ENCODE peak calls at places on chromosomes 11 and 22, in ten cellular contexts. F is coronary artery, A is frontal cortex, B is fibroblast of gingiva, M is left ventricle myocardium inferior, R is mucosa of gallbladder, O is NCI-H2029 treated with DMSO at 0.1 percent for 48 hours, V is T-helper 1 cell, I is kidney, U is renal cortical epithelial cell. S is an unnamed sample.

GRCh38 chr11:93017821-93018690 is 48.6 kb downstream of the MTNR1B start:
- DNase-seq in I (no peak), B (no peak), A (no peak), U (no peak), F (no peak), O (no peak), R (peak), M (no peak), V (no peak), S (no peak)

GRCh38 chr22:24155597-24156145 is 25.6 kb upstream of the SUSD2 start:
- DNase-seq in A (peak), R (peak), F (peak), I (peak), B (peak), O (no peak), V (peak), M (peak), U (peak), S (peak)

GRCh38 chr11:87368876-87369480 is 331.2 kb downstream of the TMEM135 start:
- DNase-seq in A (no peak), R (no peak), U (no peak), B (no peak), I (no peak), M (no peak), O (no peak), F (no peak), V (no peak), S (no peak)

GRCh38 chr22:50250555-50251471 is at the start of gene HDAC10:
- DNase-seq in B (peak), A (peak), M (peak), V (peak), U (peak), R (peak), I (peak), F (no peak), O (no peak), S (peak)

GRCh38 chr11:61125310-61125684 is 23.0 kb downstream of the CD5 start:
- DNase-seq in R (no peak), O (no peak), U (no peak), A (no peak), B (no peak), M (no peak), F (no peak), I (peak), V (no peak), S (no peak)

GRCh38 chr11:35553831-35554230 is 28.4 kb upstream of the PAMR1 start:
- DNase-seq in O (no peak), A (no peak), I (no peak), V (no peak), R (no peak), M (no peak), U (no peak), B (peak), F (no peak), S (no peak)

GRCh38 chr11:45930031-45930794 is 7.8 kb downstream of the LARGE2 start:
- DNase-seq in U (no peak), M (peak), A (no peak), O (peak), R (peak), I (peak), V (peak), F (peak), B (no peak), S (no peak)

GRCh38 chr22:49099089-49099488 is 728.6 kb downstream of the BRD1 start:
- DNase-seq in R (no peak), V (no peak), M (no peak), B (no peak), U (no peak), A (no peak), F (no peak), I (peak), O (no peak), S (no peak)

GRCh38 chr11:81070948-81071347 is 1630.1 kb upstream of the TENM4 start:
- DNase-seq in I (no peak), F (no peak), R (no peak), M (no peak), V (no peak), U (peak), A (no peak), O (no peak), B (no peak), S (no peak)

GRCh38 chr22:47065756-47066615 is 303.5 kb downstream of the TBC1D22A start:
- DNase-seq in A (no peak), O (no peak), F (no peak), I (no peak), V (no peak), R (no peak), U (no peak), B (no peak), M (peak), S (peak)

GRCh38 chr11:10233581-10233980 is 60.4 kb downstream of the SBF2 start:
- DNase-seq in B (peak), V (no peak), I (no peak), M (no peak), O (no peak), R (no peak), F (no peak), A (no peak), U (peak), S (no peak)

GRCh38 chr11:87097582-87097981 is 59.8 kb downstream of the TMEM135 start:
- DNase-seq in M (no peak), V (peak), A (no peak), R (peak), F (no peak), O (peak), B (peak), I (no peak), U (peak), S (no peak)

GRCh38 chr11:12287374-12288211 is 89.8 kb upstream of the PARVA start:
- DNase-seq in U (peak), V (no peak), B (peak), M (no peak), R (no peak), F (peak), I (peak), A (no peak), O (no peak), S (peak)

GRCh38 chr11:72586591-72587090 is 87.6 kb downstream of the PDE2A start:
- DNase-seq in M (no peak), R (no peak), F (no peak), A (no peak), I (peak), B (no peak), O (no peak), U (no peak), V (no peak), S (no peak)

GRCh38 chr11:11569936-11570491 is 51.8 kb downstream of the GALNT18 start:
- DNase-seq in A (no peak), U (no peak), B (no peak), F (peak), I (peak), M (peak), V (no peak), O (peak), R (peak), S (peak)

GRCh38 chr11:114416441-114416928 is 16.0 kb downstream of the RBM7 start:
- DNase-seq in B (no peak), I (no peak), R (no peak), O (no peak), F (no peak), V (no peak), A (no peak), U (peak), M (no peak), S (no peak)

GRCh38 chr22:42078469-42079318 is 806 bp upstream of the SMDT1 start:
- DNase-seq in A (peak), R (no peak), M (no peak), U (no peak), V (no peak), F (no peak), B (no peak), I (peak), O (no peak), S (no peak)

GRCh38 chr11:10909141-10909883 is 51.5 kb upstream of the ZBED5 start:
- DNase-seq in R (no peak), V (no peak), B (no peak), M (no peak), A (no peak), I (no peak), U (no peak), F (no peak), O (no peak), S (no peak)

GRCh38 chr11:64415286-64415685 is 56.3 kb downstream of the RPS6KA4 start:
- DNase-seq in B (no peak), R (no peak), O (no peak), M (no peak), U (no peak), I (peak), V (no peak), A (no peak), F (no peak), S (no peak)

GRCh38 chr11:112612283-112612849 is 348.9 kb upstream of the NCAM1 start:
- DNase-seq in A (no peak), R (no peak), I (no peak), U (no peak), B (no peak), V (no peak), F (no peak), O (peak), M (no peak), S (no peak)

GRCh38 chr11:45457649-45458048 is 171.5 kb upstream of the SYT13 start:
- DNase-seq in R (no peak), M (no peak), I (no peak), O (no peak), B (peak), A (no peak), U (no peak), F (no peak), V (no peak), S (no peak)

GRCh38 chr11:2792376-2793250 is 92.8 kb upstream of the KCNQ1OT1 start:
- DNase-seq in I (peak), R (no peak), F (peak), B (no peak), A (no peak), U (no peak), O (no peak), M (peak), V (no peak), S (peak)

GRCh38 chr11:11899401-11899800 is 57.6 kb downstream of the USP47 start:
- DNase-seq in V (no peak), O (no peak), A (no peak), F (no peak), M (no peak), R (no peak), I (no peak), B (no peak), U (no peak), S (no peak)

GRCh38 chr11:107567739-107568335 is 2.3 kb upstream of the ALKBH8 start:
- DNase-seq in U (no peak), I (no peak), V (no peak), B (no peak), M (no peak), A (no peak), F (no peak), O (no peak), R (no peak), S (no peak)

GRCh38 chr11:2451916-2452694 is 7.3 kb downstream of the KCNQ1 start:
- DNase-seq in V (no peak), R (no peak), I (no peak), U (no peak), M (no peak), A (no peak), O (no peak), F (no peak), B (no peak), S (peak)

GRCh38 chr11:65334696-65335295 is 1.1 kb downstream of the DPF2 start:
- DNase-seq in R (no peak), M (no peak), O (no peak), V (no peak), A (no peak), U (peak), I (no peak), B (no peak), F (no peak), S (no peak)

GRCh38 chr11:2406476-2406875 is 5.9 kb downstream of the TSSC4 start:
- DNase-seq in A (no peak), V (no peak), O (no peak), B (no peak), F (no peak), M (no peak), U (no peak), I (no peak), R (no peak), S (no peak)

GRCh38 chr11:6646040-6646439 is 9.6 kb downstream of the DCHS1 start:
- DNase-seq in M (peak), O (no peak), B (peak), U (no peak), V (no peak), R (no peak), F (peak), I (peak), A (no peak), S (peak)

GRCh38 chr11:70230151-70230839 is 27.2 kb downstream of the FADD start:
- DNase-seq in B (no peak), O (no peak), U (no peak), F (no peak), A (no peak), V (no peak), R (no peak), M (no peak), I (no peak), S (no peak)

GRCh38 chr22:41530612-41531421 is 13.5 kb downstream of the POLR3H start:
- DNase-seq in R (no peak), F (no peak), O (no peak), A (no peak), M (no peak), V (no peak), I (no peak), B (no peak), U (no peak), S (no peak)

GRCh38 chr22:47197735-47198500 is 435.5 kb downstream of the TBC1D22A start:
- DNase-seq in V (no peak), I (peak), O (no peak), M (no peak), R (peak), U (no peak), B (no peak), F (peak), A (no peak), S (peak)

GRCh38 chr22:32112380-32112779 is 46.7 kb downstream of the C22orf42 start:
- DNase-seq in I (no peak), R (no peak), U (no peak), B (no peak), A (no peak), F (no peak), M (no peak), V (no peak), O (no peak), S (no peak)

GRCh38 chr11:1858154-1858553 is 5.3 kb downstream of the LSP1 start:
- DNase-seq in B (no peak), M (no peak), A (no peak), F (no peak), R (no peak), O (no peak), V (no peak), I (peak), U (no peak), S (no peak)

GRCh38 chr22:22407061-22407460 is 101.5 kb downstream of the ZNF280B start:
- DNase-seq in O (no peak), F (no peak), B (no peak), U (no peak), I (no peak), V (no peak), M (no peak), R (no peak), A (no peak), S (no peak)

GRCh38 chr11:63017306-63017974 is 1.8 kb upstream of the SLC22A8 start:
- DNase-seq in R (no peak), M (no peak), B (no peak), F (no peak), A (no peak), O (no peak), U (no peak), I (no peak), V (no peak), S (no peak)

GRCh38 chr11:66718320-66718971 is 10.6 kb downstream of the SPTBN2 start:
- DNase-seq in V (no peak), F (no peak), A (no peak), O (no peak), M (no peak), B (no peak), R (peak), I (peak), U (no peak), S (no peak)

GRCh38 chr11:101929516-101929915 is 13.2 kb upstream of the ANGPTL5 start:
- DNase-seq in F (no peak), I (no peak), A (no peak), V (no peak), R (no peak), O (no peak), B (no peak), M (no peak), U (no peak), S (no peak)

GRCh38 chr22:29718949-29719893 is 582 bp upstream of the CABP7 start:
- DNase-seq in A (no peak), F (no peak), I (no peak), U (no peak), V (no peak), B (no peak), M (no peak), R (no peak), O (no peak), S (no peak)